ENCODE peak calls at places on chromosomes 16 and 17, in nine cellular contexts. S is breast epithelium, Q is stomach, O is foreskin fibroblast, U is foreskin keratinocyte, V is choroid plexus epithelial cell, M is suprapubic skin, C is progenitor cell of endocrine pancreas, K is H9. P is an unnamed sample.

GRCh38 chr17:64741924-64742670 is 80.0 kb upstream of the SMURF2 start:
- DNase-seq in S (peak), Q (no peak), O (peak), U (no peak), V (peak), M (peak), C (no peak), K (no peak), P (no peak)

GRCh38 chr17:29590261-29590978 is 972 bp upstream of the GIT1 start:
- DNase-seq in S (no peak), Q (no peak), O (no peak), U (peak), V (peak), M (no peak), C (no peak), K (no peak), P (no peak)

GRCh38 chr16:57141822-57142631 is 43.8 kb downstream of the PSME3IP1 start:
- DNase-seq in S (peak), Q (no peak), O (no peak), U (no peak), V (no peak), M (peak), C (no peak), K (no peak), P (no peak)

GRCh38 chr17:16920628-16921020 is 51.3 kb downstream of the TNFRSF13B start:
- DNase-seq in S (no peak), Q (no peak), O (no peak), U (no peak), V (no peak), M (no peak), C (no peak), K (no peak), P (no peak)

GRCh38 chr17:17818088-17818526 is 18.7 kb downstream of the SREBF1 start:
- DNase-seq in S (no peak), Q (no peak), O (no peak), U (no peak), V (peak), M (no peak), C (no peak), K (no peak), P (peak)

GRCh38 chr17:38454528-38454927 is 26.3 kb downstream of the ARHGAP23 start:
- DNase-seq in S (peak), Q (peak), O (peak), U (peak), V (peak), M (peak), C (no peak), K (no peak), P (peak)

GRCh38 chr17:64387545-64388171 is 3.0 kb downstream of the PECAM1 start:
- DNase-seq in S (no peak), Q (no peak), O (no peak), U (no peak), V (no peak), M (no peak), C (no peak), K (no peak), P (no peak)

GRCh38 chr16:4461250-4462085 is 13.0 kb downstream of the NMRAL1 start:
- DNase-seq in S (no peak), Q (no peak), O (no peak), U (no peak), V (peak), M (no peak), C (no peak), K (peak), P (no peak)

GRCh38 chr17:68381076-68381900 is 76.0 kb downstream of the WIPI1 start:
- DNase-seq in S (peak), Q (peak), O (peak), U (no peak), V (peak), M (peak), C (no peak), K (no peak), P (no peak)

GRCh38 chr17:1764274-1764673 is 2.4 kb downstream of the SERPINF1 start:
- DNase-seq in S (peak), Q (peak), O (peak), U (peak), V (peak), M (peak), C (no peak), K (no peak), P (no peak)

GRCh38 chr17:1766382-1767135 is 4.7 kb downstream of the SERPINF1 start:
- DNase-seq in S (no peak), Q (no peak), O (no peak), U (no peak), V (no peak), M (no peak), C (no peak), K (peak), P (no peak)

GRCh38 chr17:1769826-1770477 is 8.1 kb downstream of the SERPINF1 start:
- DNase-seq in S (peak), Q (no peak), O (no peak), U (peak), V (peak), M (no peak), C (peak), K (peak), P (no peak)

GRCh38 chr17:1765576-1765975 is 3.7 kb downstream of the SERPINF1 start:
- DNase-seq in S (no peak), Q (no peak), O (no peak), U (no peak), V (no peak), M (no peak), C (no peak), K (no peak), P (no peak)

DNA sequence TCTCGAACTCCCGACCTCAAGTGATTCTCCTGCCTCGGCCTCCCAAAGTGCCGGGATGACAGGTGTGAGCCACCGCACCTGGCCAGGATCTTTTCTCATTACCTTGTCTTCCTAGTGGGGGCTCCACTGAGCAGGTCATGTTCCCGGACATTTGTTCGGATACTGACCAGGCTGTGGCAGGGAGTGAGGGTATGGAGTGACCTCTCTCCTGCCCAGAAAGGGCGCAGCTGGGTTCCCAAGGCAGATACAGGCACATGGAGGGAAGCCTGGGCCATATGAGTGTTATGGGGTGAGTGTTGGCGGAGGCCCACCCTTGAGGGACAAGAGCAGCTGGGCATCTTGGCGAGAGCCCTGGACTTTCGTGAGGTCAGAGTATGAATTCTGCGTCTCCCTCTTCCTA is 5.5 kb downstream of the SERPINF1 start:
- DNase-seq in S (no peak), Q (no peak), O (no peak), U (no peak), V (no peak), M (no peak), C (no peak), K (no peak), P (no peak)
- TF ChIP-seq CTCF in S (no peak), Q (no peak), O (no peak), U (no peak), V (peak), M (no peak), C (peak), K (peak), P (no peak)

GRCh38 chr16:878071-878784 is 77.7 kb upstream of the GNG13 start:
- DNase-seq in S (no peak), Q (no peak), O (peak), U (no peak), V (no peak), M (no peak), C (no peak), K (peak), P (no peak)
- TF ChIP-seq CTCF in S (no peak), Q (no peak), O (no peak), U (no peak), V (no peak), M (no peak), C (peak), K (peak), P (peak)

GRCh38 chr17:60391419-60392041 is 403 bp downstream of the USP32 start:
- DNase-seq in S (no peak), Q (no peak), O (no peak), U (no peak), V (no peak), M (peak), C (peak), K (no peak), P (peak)
- TF ChIP-seq CTCF in S (no peak), Q (no peak), O (no peak), U (no peak), V (no peak), M (no peak), C (no peak), K (no peak), P (no peak)

GRCh38 chr16:68235105-68235881 is 634 bp downstream of the ESRP2 start:
- DNase-seq in S (peak), Q (peak), O (no peak), U (peak), V (no peak), M (no peak), C (peak), K (peak), P (no peak)
- TF ChIP-seq CTCF in S (no peak), Q (no peak), O (no peak), U (peak), V (no peak), M (no peak), C (peak), K (peak), P (no peak)

DNA sequence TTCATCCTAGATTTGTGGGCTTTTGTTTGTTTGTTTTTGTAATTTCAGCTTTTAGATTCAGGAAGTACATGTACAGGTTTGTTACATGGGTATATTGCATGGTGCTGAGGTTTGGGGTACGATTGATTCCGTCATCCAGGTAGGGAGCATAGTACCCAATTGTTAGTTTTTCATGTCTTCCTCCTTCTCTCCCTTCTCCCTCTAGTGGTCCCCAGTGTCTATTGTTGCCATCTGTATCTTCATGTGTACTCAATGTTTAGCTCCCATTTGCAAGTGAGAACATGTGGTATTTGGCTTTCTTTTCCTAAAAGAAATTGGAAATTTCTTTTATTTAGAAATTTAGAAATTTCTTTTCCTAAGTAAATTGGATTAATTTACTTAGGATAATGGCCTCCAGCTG is 37.1 kb upstream of the BCAS3 start:
- DNase-seq in S (no peak), Q (no peak), O (no peak), U (peak), V (peak), M (no peak), C (no peak), K (no peak), P (no peak)
- TF ChIP-seq CTCF in S (peak), Q (no peak), O (peak), U (peak), V (peak), M (no peak), C (peak), K (peak), P (peak)

GRCh38 chr17:19269102-19269501 is 31.9 kb downstream of the EPN2 start:
- DNase-seq in S (no peak), Q (no peak), O (no peak), U (no peak), V (no peak), M (no peak), C (no peak), K (no peak), P (no peak)
- TF ChIP-seq CTCF in S (no peak), Q (no peak), O (no peak), U (no peak), V (no peak), M (no peak), C (no peak), K (no peak), P (no peak)

DNA sequence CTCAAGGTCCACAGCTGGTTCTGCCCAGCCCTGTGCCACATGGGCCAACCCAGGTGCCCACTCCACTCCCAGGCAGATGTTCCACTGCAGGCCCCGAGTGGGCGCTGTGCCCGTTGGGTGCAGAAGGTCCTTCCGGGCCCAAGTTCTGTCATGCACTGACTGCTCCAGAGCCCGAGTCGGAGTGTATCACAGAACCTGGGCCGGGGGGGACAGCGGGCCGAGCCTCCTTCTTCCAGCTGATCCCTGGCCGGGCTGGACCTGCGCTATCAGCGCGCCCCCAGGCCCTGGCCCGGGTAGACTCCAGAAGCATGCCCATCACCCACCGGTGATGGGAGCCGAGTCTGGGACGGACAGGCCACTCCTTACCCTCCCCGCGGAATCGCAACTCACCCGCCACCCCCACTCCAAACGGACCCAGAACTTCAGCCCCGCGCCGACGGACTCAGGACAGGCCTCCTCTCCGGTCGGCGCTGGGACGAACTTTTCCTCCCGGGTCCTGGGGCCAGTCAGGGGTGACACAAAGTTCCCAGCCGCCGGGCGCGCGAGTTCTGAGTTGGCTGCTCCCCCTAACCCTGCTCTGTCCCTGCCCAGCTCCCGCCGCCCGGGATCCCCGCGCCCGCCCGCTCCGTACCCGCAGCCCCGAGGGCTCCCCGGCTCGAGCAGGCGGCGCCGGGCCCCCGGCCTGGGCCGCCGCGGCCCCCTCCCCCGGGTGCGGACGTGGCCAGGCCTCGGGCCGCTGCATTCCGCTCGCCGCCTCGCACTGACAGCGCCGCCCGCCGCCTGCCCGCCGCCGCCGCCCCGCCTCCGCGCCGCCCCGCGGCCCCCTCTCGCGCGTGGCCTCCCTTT is at the start of gene COPZ2:
- DNase-seq in S (peak), Q (peak), O (no peak), U (no peak), V (peak), M (no peak), C (peak), K (peak), P (no peak)
- TF ChIP-seq CTCF in S (peak), Q (no peak), O (peak), U (peak), V (peak), M (peak), C (peak), K (peak), P (no peak)

DNA sequence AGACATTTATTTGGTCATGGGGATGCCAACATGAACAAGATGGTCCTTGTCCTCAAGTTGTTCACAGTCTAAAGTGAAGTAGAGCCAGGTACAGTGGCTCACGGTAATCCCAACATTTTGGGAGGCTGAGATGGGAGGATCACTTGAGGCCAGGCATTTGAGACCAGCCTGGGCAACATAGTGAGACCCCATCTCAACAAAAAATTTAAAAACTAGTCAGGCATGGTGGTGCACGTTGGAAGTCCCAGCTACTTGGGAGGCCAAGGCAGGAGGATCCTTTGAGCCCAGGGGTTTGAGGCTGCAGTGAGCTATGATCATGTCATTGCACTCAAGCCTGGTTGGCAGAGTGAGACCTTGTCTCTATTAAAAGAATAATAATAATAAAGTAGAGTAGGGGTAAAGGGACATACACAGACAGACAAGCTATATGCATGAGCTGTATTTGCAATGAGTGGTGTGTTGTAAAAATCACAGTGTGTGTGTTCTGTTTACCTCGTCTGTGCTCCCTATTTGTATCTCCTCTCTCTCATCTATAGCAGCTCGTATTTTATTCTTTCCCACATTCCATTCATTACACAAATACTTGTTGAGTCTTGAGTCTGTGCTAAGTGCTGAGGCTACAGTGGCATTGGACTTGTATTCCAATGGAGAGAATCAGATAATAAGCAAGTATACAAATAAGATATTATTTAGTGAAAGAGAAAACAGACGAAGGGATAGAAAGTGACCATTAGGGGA is 73.9 kb upstream of the DHX40 start:
- DNase-seq in S (no peak), Q (no peak), O (no peak), U (peak), V (peak), M (no peak), C (no peak), K (no peak), P (no peak)
- TF ChIP-seq CTCF in S (no peak), Q (no peak), O (no peak), U (no peak), V (no peak), M (no peak), C (no peak), K (no peak), P (no peak)

DNA sequence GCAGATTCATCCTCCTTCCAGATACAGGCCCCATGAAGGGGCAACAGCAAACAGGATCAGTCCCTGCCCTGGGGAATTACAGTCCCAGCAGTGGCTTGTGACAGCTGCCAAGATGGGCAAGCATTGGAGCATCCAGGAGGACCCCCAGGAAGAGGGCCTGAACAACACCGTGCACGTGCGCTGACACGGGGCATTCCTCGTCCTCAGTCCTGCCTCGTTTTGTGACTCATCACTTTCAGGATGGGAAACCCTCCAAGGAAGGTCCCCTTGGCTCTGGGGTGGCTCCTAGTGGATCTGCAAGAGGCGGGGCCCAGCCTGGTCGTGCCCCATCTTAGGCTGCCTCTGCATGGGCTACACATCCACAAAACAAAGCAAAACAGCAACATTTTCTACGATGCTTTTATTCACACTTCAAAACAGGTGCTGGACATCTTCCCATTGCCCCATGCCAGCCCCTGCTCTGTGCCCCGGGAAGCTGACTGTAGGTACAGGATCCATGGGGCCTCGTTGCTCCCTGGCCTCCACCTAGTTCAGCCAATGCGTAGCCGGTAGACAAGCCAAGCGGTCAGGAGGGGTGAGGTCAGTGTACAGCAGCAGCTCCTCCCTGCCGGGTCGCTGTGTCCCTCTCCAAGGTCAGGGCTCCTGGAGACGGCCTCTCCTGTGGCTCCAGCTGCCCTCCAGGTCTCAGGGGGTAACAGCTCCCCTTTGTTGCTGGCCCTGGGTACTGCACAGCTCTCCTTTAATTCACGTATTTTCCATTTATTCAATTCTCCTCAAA is 32.3 kb downstream of the ACTG1 start:
- DNase-seq in S (no peak), Q (no peak), O (peak), U (peak), V (peak), M (no peak), C (no peak), K (no peak), P (no peak)
- TF ChIP-seq CTCF in S (no peak), Q (no peak), O (no peak), U (peak), V (no peak), M (no peak), C (no peak), K (no peak), P (no peak)

GRCh38 chr16:83200005-83200779 is 573.4 kb downstream of the CDH13 start:
- DNase-seq in S (no peak), Q (no peak), O (no peak), U (peak), V (peak), M (no peak), C (no peak), K (peak), P (no peak)
- TF ChIP-seq CTCF in S (no peak), Q (no peak), O (no peak), U (no peak), V (peak), M (no peak), C (peak), K (peak), P (no peak)